ENCODE peak calls at places on chromosomes 1 and 21, in five cellular contexts. Z is mesenchymal stem cell, M is sigmoid colon, U is tibial artery, N is stomach. S is an unnamed sample.

GRCh38 chr1:117051224-117052064 is 8.7 kb upstream of the TTF2 start:
- DNase-seq in Z (peak; percentile 13), M (no peak), U (no peak), N (peak; percentile 56), S (no peak)

GRCh38 chr1:231040800-231041704 is 998 bp upstream of the FAM89A start:
- DNase-seq in Z (peak; percentile 69), M (peak; percentile 69), U (no peak), N (no peak), S (no peak)

GRCh38 chr1:10973552-10973951 is 38.9 kb upstream of the TARDBP start:
- DNase-seq in Z (no peak), M (peak; percentile 68), U (no peak), N (peak; percentile 36), S (no peak)

GRCh38 chr1:84345220-84345619 is 43.7 kb downstream of the SAMD13 start:
- DNase-seq in Z (no peak), M (no peak), U (no peak), N (no peak), S (no peak)

GRCh38 chr1:47569681-47570470 is 132.0 kb downstream of the FOXD2 start:
- DNase-seq in Z (peak; percentile 89), M (no peak), U (peak; percentile 83), N (peak; percentile 65), S (no peak)

GRCh38 chr21:34606051-34606450 is 8.9 kb downstream of the RCAN1 start:
- DNase-seq in Z (no peak), M (no peak), U (no peak), N (no peak), S (no peak)

GRCh38 chr21:45073301-45074047 is 906 bp upstream of the ADARB1 start:
- DNase-seq in Z (peak; percentile 49), M (peak; percentile 71), U (no peak), N (peak; percentile 51), S (peak; percentile 79)

GRCh38 chr1:172500207-172500606 is 32.7 kb upstream of the SUCO start:
- DNase-seq in Z (no peak), M (no peak), U (no peak), N (no peak), S (no peak)

GRCh38 chr1:24927886-24928630 is 2.0 kb downstream of the RUNX3 start:
- DNase-seq in Z (peak; percentile 41), M (no peak), U (no peak), N (no peak), S (no peak)

GRCh38 chr1:192675716-192676115 is 39.8 kb downstream of the RGS13 start:
- DNase-seq in Z (no peak), M (no peak), U (no peak), N (no peak), S (no peak)

GRCh38 chr21:44755227-44755626 is 43.9 kb upstream of the TSPEAR start:
- DNase-seq in Z (no peak), M (no peak), U (no peak), N (no peak), S (no peak)

GRCh38 chr1:37176269-37176668 is 142.0 kb upstream of the GRIK3 start:
- DNase-seq in Z (no peak), M (no peak), U (no peak), N (no peak), S (no peak)

GRCh38 chr1:224626042-224626441 is 9.9 kb downstream of the CNIH3 start:
- DNase-seq in Z (peak; percentile 92), M (no peak), U (no peak), N (no peak), S (no peak)

DNA sequence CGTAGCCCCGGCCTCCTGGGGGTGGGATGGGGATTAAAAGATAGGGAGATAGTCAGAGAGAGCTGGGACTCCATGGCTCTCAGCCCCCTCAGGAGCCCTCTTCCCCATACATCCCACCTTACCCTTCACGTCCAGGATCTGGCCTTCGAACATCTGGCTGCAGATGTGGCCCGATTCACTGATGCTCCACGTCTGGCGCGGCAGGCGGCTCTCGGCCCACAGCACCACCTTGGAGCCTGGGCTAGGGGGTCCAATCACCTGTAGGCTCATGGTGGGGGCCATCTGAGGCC is 4.2 kb downstream of the CD52 start:
- DNase-seq in Z (no peak), M (no peak), U (no peak), N (no peak), S (no peak)
- H3K4me3 ChIP-seq in Z (no peak overlapping the region), M (no peak overlapping the region), U (no peak overlapping the region), N (no peak overlapping the region), S (no peak overlapping the region)

DNA sequence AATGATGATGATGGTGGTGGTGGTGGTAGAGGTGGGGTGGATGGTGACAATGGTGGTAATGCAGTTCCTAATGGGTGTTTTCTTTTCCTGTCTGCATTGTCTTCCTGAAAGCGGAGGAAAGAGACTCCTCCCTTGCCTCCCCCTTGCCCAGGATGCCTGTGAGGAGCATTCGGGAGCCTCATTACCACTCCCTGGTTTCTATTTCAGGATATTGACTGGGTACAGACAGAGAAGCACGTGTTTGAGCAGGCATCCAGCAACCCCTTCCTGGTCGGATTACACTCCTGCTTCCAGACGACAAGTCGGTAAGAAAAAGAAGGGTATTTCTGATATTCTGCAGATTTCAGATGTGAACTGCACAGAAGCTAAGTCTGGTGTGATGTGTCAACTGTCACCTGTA is 38.8 kb downstream of the FAAP20 start:
- DNase-seq in Z (no peak), M (no peak), U (no peak), N (no peak), S (no peak)
- H3K4me3 ChIP-seq in Z (no peak overlapping the region), M (no peak overlapping the region), U (no peak overlapping the region), N (no peak overlapping the region), S (no peak overlapping the region)

GRCh38 chr1:157775101-157775870 is 1.6 kb downstream of the FCRL2 start:
- DNase-seq in Z (no peak), M (no peak), U (no peak), N (no peak), S (no peak)

GRCh38 chr1:157776971-157777386 is at the start of gene FCRL2:
- DNase-seq in Z (no peak), M (no peak), U (no peak), N (no peak), S (no peak)

GRCh38 chr1:157774412-157774811 is 2.5 kb downstream of the FCRL2 start:
- DNase-seq in Z (no peak), M (no peak), U (no peak), N (no peak), S (no peak)

GRCh38 chr1:157771666-157772425 is 5.1 kb downstream of the FCRL2 start:
- DNase-seq in Z (no peak), M (no peak), U (no peak), N (no peak), S (no peak)

DNA sequence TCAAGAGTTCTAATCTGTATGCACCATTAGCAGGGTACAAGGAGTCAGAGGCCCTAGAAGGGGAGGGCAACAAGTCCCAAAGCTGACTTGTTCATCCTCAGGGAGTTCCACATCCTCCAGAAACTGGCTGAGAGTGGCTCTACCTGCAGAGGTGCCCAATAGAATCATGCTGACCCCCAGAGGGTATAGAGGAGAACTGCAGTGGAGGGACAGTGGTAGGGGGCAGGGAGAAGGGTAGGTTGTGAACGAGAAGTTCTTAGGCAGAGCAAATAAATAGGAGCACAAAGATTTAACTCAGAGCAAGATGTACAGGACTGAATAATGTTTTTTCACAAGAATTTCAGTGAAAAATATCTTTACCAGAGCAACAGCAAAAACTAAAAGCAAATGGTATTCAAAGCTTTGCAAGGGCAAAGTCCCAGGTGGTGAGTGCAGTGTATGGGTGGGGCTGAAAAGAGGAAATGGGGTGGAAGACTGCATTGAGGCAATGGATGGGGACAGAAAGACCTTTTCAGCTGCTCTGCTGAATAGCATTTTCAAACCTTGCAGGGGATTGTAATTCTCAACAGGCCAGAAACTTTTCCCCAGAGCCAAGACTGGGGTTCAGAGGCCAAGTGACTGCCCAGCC is 3.1 kb downstream of the FCRL2 start:
- DNase-seq in Z (no peak), M (no peak), U (no peak), N (no peak), S (no peak)
- H3K4me3 ChIP-seq in Z (no peak overlapping the region), M (no peak overlapping the region), U (no peak overlapping the region), N (no peak overlapping the region), S (no peak overlapping the region)

DNA sequence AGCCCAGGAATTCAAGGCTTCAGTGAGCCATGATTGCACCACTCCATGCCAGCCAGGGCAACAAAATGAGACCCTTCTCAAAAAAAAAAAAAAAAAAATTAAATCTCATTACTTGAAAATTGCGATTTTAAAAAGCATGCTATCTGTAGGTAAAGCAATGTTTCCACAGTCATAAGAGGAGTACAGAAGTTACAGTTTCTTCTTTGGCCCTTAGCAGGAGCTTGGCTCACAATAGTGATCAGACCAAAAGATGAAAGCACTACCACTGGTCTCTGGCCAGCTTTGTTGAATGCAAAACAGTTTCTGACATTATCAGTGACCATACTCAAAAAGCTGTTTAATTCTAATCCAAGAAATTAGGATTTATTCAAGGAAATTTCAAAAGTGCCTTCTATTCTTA is 31.2 kb downstream of the VAV3 start:
- DNase-seq in Z (no peak), M (no peak), U (no peak), N (no peak), S (no peak)
- H3K4me3 ChIP-seq in Z (no peak overlapping the region), M (no peak overlapping the region), U (no peak overlapping the region), N (no peak overlapping the region), S (no peak overlapping the region)

GRCh38 chr1:9718006-9718680 is 66.6 kb downstream of the PIK3CD start:
- DNase-seq in Z (no peak), M (no peak), U (no peak), N (no peak), S (no peak)

GRCh38 chr1:9715536-9716226 is 64.2 kb downstream of the PIK3CD start:
- DNase-seq in Z (no peak), M (no peak), U (no peak), N (no peak), S (no peak)

GRCh38 chr1:9719978-9720722 is 68.6 kb downstream of the PIK3CD start:
- DNase-seq in Z (no peak), M (no peak), U (no peak), N (no peak), S (no peak)

GRCh38 chr1:9716404-9717192 is 65.1 kb downstream of the PIK3CD start:
- DNase-seq in Z (no peak), M (no peak), U (no peak), N (no peak), S (no peak)

DNA sequence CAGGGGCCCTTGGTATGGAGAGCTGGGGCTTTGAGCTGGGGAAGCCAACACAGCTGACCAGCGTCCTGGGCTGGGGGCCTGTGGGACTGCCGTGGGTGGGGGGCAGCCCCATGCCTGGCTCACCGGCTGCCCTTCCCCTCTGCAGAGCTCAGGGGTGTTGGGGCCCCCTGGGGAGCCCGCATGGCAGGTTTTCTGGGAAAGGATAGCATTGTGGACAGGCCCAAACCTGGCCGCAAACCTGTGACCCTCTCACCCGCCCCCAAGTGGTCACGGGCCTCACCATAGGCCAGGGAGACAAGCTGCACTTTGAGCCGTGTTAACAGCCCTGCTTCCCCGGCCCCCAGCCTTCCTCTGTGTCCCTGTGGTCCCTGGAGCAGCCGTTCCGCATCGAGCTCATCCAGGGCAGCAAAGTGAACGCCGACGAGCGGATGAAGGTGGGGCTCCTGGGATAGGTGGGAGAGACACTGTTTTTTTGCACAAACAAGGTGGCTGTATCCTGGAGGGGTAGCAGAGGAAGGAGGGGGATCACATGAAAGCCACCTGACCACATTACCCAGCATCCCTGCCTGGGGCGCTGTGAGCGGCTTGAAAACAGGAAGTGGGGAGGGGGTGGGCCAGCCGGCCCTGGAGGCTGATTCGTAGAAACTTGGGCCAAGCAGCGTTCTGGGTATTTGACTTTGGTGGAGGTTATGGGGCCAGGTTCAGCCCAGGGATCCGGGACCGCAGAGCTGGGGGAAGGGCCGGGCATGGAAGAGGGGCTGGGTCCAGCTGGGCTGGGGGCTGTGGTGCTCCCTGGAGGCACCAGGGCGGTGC is 65.9 kb downstream of the PIK3CD start:
- DNase-seq in Z (no peak), M (peak; percentile 83), U (no peak), N (peak; percentile 62), S (no peak)
- H3K4me3 ChIP-seq in Z (no peak overlapping the region), M (no peak overlapping the region), U (no peak overlapping the region), N (peak overlapping the region; percentile 26), S (peak overlapping the region; percentile 30)